ENCODE peak calls at places on chromosomes 6 and 20, in six cellular contexts. H is RWPE1, Z is left ventricle myocardium inferior, A is thoracic aorta, M is PC-3, R is WTC11. K is an unnamed sample.

GRCh38 chr20:5947276-5947675 is 3.1 kb downstream of the TRMT6 start:
- DNase-seq in H (peak; percentile 13), Z (no peak), A (no peak), M (peak; percentile 80), R (no peak), K (no peak)

GRCh38 chr6:39082310-39082709 is 32.7 kb downstream of the SAYSD1 start:
- DNase-seq in H (no peak), Z (no peak), A (no peak), M (no peak), R (no peak), K (no peak)

GRCh38 chr6:26162399-26162798 is 75.2 kb downstream of the HFE start:
- DNase-seq in H (no peak), Z (no peak), A (no peak), M (no peak), R (no peak), K (no peak)

GRCh38 chr6:33980176-33980805 is 165.6 kb downstream of the GRM4 start:
- DNase-seq in H (no peak), Z (no peak), A (no peak), M (no peak), R (no peak), K (no peak)

GRCh38 chr20:53773792-53774371 is 180.2 kb upstream of the ZNF217 start:
- DNase-seq in H (peak; percentile 98), Z (no peak), A (no peak), M (peak; percentile 100), R (no peak), K (no peak)

GRCh38 chr20:9028419-9028818 is 40.5 kb upstream of the PLCB4 start:
- DNase-seq in H (no peak), Z (no peak), A (no peak), M (no peak), R (no peak), K (no peak)

GRCh38 chr6:146027586-146028249 is 1.1 kb upstream of the GRM1 start:
- DNase-seq in H (no peak), Z (no peak), A (no peak), M (no peak), R (peak; percentile 41), K (peak; percentile 4)

GRCh38 chr6:150261997-150262396 is 106.8 kb upstream of the IYD start:
- DNase-seq in H (no peak), Z (no peak), A (no peak), M (no peak), R (peak; percentile 38), K (no peak)

GRCh38 chr6:33112148-33112547 is 36.4 kb downstream of the HLA-DPB1 start:
- DNase-seq in H (peak; percentile 84), Z (no peak), A (no peak), M (peak; percentile 51), R (no peak), K (peak; percentile 83)

GRCh38 chr6:121635355-121635754 is 199.9 kb downstream of the GJA1 start:
- DNase-seq in H (no peak), Z (no peak), A (no peak), M (no peak), R (no peak), K (no peak)

GRCh38 chr6:39468385-39468784 is 145.9 kb upstream of the KCNK16 start:
- DNase-seq in H (no peak), Z (no peak), A (no peak), M (no peak), R (no peak), K (no peak)

GRCh38 chr20:4512891-4513550 is 208.7 kb upstream of the PRND start:
- DNase-seq in H (peak; percentile 88), Z (no peak), A (no peak), M (peak; percentile 99), R (no peak), K (no peak)

GRCh38 chr6:75070244-75070643 is 135.6 kb downstream of the COL12A1 start:
- DNase-seq in H (no peak), Z (no peak), A (no peak), M (no peak), R (no peak), K (no peak)

GRCh38 chr6:153090241-153090930 is 40.7 kb downstream of the RGS17 start:
- DNase-seq in H (peak; percentile 29), Z (no peak), A (no peak), M (peak; percentile 71), R (no peak), K (no peak)

GRCh38 chr20:11777861-11778570 is 139.7 kb upstream of the BTBD3 start:
- DNase-seq in H (no peak), Z (no peak), A (no peak), M (peak; percentile 54), R (no peak), K (no peak)

GRCh38 chr20:8782804-8783203 is 286.1 kb upstream of the PLCB4 start:
- DNase-seq in H (no peak), Z (no peak), A (no peak), M (no peak), R (no peak), K (no peak)

GRCh38 chr6:118665011-118665410 is 13.6 kb upstream of the CEP85L start:
- DNase-seq in H (no peak), Z (no peak), A (no peak), M (peak; percentile 45), R (no peak), K (no peak)

GRCh38 chr6:118746100-118746874 is 94.9 kb upstream of the CEP85L start:
- DNase-seq in H (no peak), Z (no peak), A (no peak), M (no peak), R (no peak), K (no peak)

GRCh38 chr6:85670573-85670972 is 27.9 kb upstream of the SYNCRIP start:
- DNase-seq in H (no peak), Z (no peak), A (no peak), M (peak; percentile 38), R (no peak), K (no peak)

GRCh38 chr6:112086744-112087135 is 542 bp downstream of the TUBE1 start:
- DNase-seq in H (peak; percentile 72), Z (no peak), A (no peak), M (peak; percentile 61), R (no peak), K (peak; percentile 32)

GRCh38 chr6:106026748-106027147 is 59.4 kb upstream of the PRDM1 start:
- DNase-seq in H (no peak), Z (no peak), A (no peak), M (no peak), R (no peak), K (no peak)

GRCh38 chr6:15363164-15363522 is 117.3 kb downstream of the JARID2 start:
- DNase-seq in H (no peak), Z (no peak), A (no peak), M (no peak), R (no peak), K (no peak)

GRCh38 chr6:32133786-32134185 is 3.7 kb upstream of the FKBPL start:
- DNase-seq in H (no peak), Z (no peak), A (no peak), M (no peak), R (no peak), K (no peak)

GRCh38 chr6:490251-491037 is 98.9 kb downstream of the IRF4 start:
- DNase-seq in H (no peak), Z (no peak), A (no peak), M (no peak), R (no peak), K (peak; percentile 47)

GRCh38 chr20:40741507-40742106 is 52.6 kb upstream of the MAFB start:
- DNase-seq in H (peak; percentile 67), Z (peak; percentile 27), A (no peak), M (peak; percentile 59), R (peak; percentile 66), K (peak; percentile 48)

GRCh38 chr6:35400901-35401311 is 51.2 kb upstream of the FANCE start:
- DNase-seq in H (peak; percentile 82), Z (no peak), A (no peak), M (peak; percentile 98), R (no peak), K (no peak)

GRCh38 chr6:33710296-33711121 is 991 bp downstream of the UQCC2 start:
- DNase-seq in H (no peak), Z (no peak), A (no peak), M (no peak), R (no peak), K (no peak)

GRCh38 chr6:90411292-90411781 is 114.7 kb upstream of the BACH2 start:
- DNase-seq in H (peak; percentile 93), Z (no peak), A (no peak), M (peak; percentile 93), R (no peak), K (peak; percentile 73)

GRCh38 chr6:29071831-29072723 is 15.0 kb downstream of the OR2B3 start:
- DNase-seq in H (peak; percentile 44), Z (no peak), A (no peak), M (peak; percentile 70), R (peak; percentile 60), K (peak; percentile 23)

GRCh38 chr6:72616406-72617015 is 5.4 kb upstream of the KCNQ5 start:
- DNase-seq in H (no peak), Z (no peak), A (no peak), M (peak; percentile 58), R (no peak), K (peak; percentile 34)

GRCh38 chr6:54267798-54268197 is 40.4 kb upstream of the TINAG start:
- DNase-seq in H (peak; percentile 31), Z (no peak), A (no peak), M (peak; percentile 74), R (peak; percentile 24), K (no peak)
- TF ChIP-seq CTCF in H (peak; percentile 21), Z (peak; percentile 49), A (peak; percentile 17), M (peak; percentile 74), R (peak; percentile 32), K (no peak)

DNA sequence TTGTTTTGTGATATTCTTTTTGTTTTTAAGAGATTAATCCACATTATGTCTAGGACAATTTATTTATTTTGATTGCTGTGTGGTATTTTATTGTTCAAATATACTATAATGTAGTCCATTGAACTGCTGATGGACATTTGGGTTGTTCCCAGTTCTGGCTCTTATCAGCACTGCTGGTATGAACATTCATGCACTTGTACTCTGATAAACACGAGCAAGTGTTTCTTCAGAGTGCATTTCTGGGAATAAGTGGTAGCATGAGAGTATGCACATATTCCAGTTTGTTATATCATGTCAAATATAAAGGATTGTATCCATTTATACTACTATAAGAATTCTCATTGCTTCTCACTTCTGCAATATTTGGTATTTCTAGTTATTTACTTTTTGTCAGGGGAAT is 7.1 kb downstream of the CALHM6 start:
- DNase-seq in H (no peak), Z (no peak), A (no peak), M (no peak), R (no peak), K (no peak)
- TF ChIP-seq CTCF in H (no peak), Z (no peak), A (no peak), M (no peak), R (no peak), K (no peak)

GRCh38 chr6:9717568-9717967 is 697.3 kb downstream of the TFAP2A start:
- DNase-seq in H (no peak), Z (no peak), A (no peak), M (no peak), R (no peak), K (no peak)
- TF ChIP-seq CTCF in H (no peak), Z (no peak), A (no peak), M (no peak), R (no peak), K (no peak)

GRCh38 chr6:5149891-5150290 is 64.8 kb downstream of the PPP1R3G start:
- DNase-seq in H (no peak), Z (no peak), A (no peak), M (no peak), R (no peak), K (no peak)
- TF ChIP-seq CTCF in H (no peak), Z (no peak), A (no peak), M (no peak), R (no peak), K (no peak)

GRCh38 chr6:24779416-24779815 is 4.7 kb downstream of the GMNN start:
- DNase-seq in H (no peak), Z (no peak), A (no peak), M (peak; percentile 31), R (no peak), K (peak; percentile 28)
- TF ChIP-seq CTCF in H (no peak), Z (no peak), A (no peak), M (no peak), R (no peak), K (no peak)

K was measured in GM10248.